ENCODE peak calls at places on chromosomes 7 and 10, in six cellular contexts. T is activated CD4-positive, CD25-positive, alpha-beta regulatory T cell treated with anti-CD3 and anti-CD28 coated beads, Interleukin-2, amount 50 U/mL, for 24 hours; Y is CD4-positive, CD25-positive, alpha-beta regulatory T cell; L is CD8-positive, alpha-beta T cell; U is activated T-cell treated with anti-CD3 and anti-CD28 coated beads, Interleukin-2, amount 50 U/mL, for 72 hours; H is mucosa of descending colon. N is an unnamed sample.

GRCh38 chr7:35727571-35727970 is 32.6 kb upstream of the HERPUD2 start:
- ATAC-seq in T (peak; percentile 51), Y (no peak), L (peak; percentile 27), U (peak; percentile 76), H (no peak), N (peak; percentile 56)

GRCh38 chr7:39252916-39253315 is 275.2 kb downstream of the POU6F2 start:
- ATAC-seq in T (no peak), Y (no peak), L (no peak), U (no peak), H (no peak), N (no peak)

GRCh38 chr7:27921081-27921836 is 181.3 kb downstream of the TAX1BP1 start:
- ATAC-seq in T (no peak), Y (no peak), L (no peak), U (peak; percentile 32), H (peak; percentile 88), N (peak; percentile 39)

GRCh38 chr7:99419323-99420021 is 10.7 kb downstream of the BUD31 start:
- ATAC-seq in T (no peak), Y (no peak), L (no peak), U (no peak), H (no peak), N (peak; percentile 18)

GRCh38 chr10:124650263-124650662 is 93.9 kb downstream of the FAM53B start:
- ATAC-seq in T (no peak), Y (no peak), L (peak; percentile 37), U (no peak), H (no peak), N (no peak)

GRCh38 chr10:79585870-79586527 is 24.7 kb upstream of the SFTPA1 start:
- ATAC-seq in T (no peak), Y (no peak), L (no peak), U (no peak), H (no peak), N (no peak)

GRCh38 chr7:47786557-47787248 is 161.6 kb downstream of the PKD1L1 start:
- ATAC-seq in T (no peak), Y (no peak), L (no peak), U (no peak), H (peak; percentile 58), N (peak; percentile 90)

GRCh38 chr7:13848576-13849527 is 140.6 kb downstream of the ETV1 start:
- ATAC-seq in T (no peak), Y (no peak), L (no peak), U (no peak), H (no peak), N (no peak)

GRCh38 chr7:70696139-70696782 is 435.7 kb upstream of the GALNT17 start:
- ATAC-seq in T (no peak), Y (no peak), L (no peak), U (no peak), H (no peak), N (no peak)

GRCh38 chr7:47638679-47639306 is 56.9 kb upstream of the TNS3 start:
- ATAC-seq in T (no peak), Y (no peak), L (no peak), U (no peak), H (peak; percentile 75), N (peak; percentile 41)

GRCh38 chr7:102424787-102425218 is 8.6 kb upstream of the ORAI2 start:
- ATAC-seq in T (no peak), Y (no peak), L (no peak), U (no peak), H (peak; percentile 10), N (no peak)

GRCh38 chr10:96890172-96890513 is 58.0 kb downstream of the LCOR start:
- ATAC-seq in T (no peak), Y (no peak), L (no peak), U (no peak), H (peak; percentile 76), N (peak; percentile 94)

GRCh38 chr10:74103560-74104248 is 46.9 kb downstream of the AP3M1 start:
- ATAC-seq in T (no peak), Y (no peak), L (no peak), U (no peak), H (no peak), N (no peak)

GRCh38 chr10:33139191-33139646 is 181.2 kb upstream of the ITGB1 start:
- ATAC-seq in T (peak; percentile 22), Y (peak; percentile 68), L (peak; percentile 78), U (peak; percentile 48), H (peak; percentile 34), N (no peak)

GRCh38 chr10:89609730-89610393 is 35.2 kb downstream of the PANK1 start:
- ATAC-seq in T (peak; percentile 59), Y (no peak), L (no peak), U (peak; percentile 95), H (no peak), N (no peak)

GRCh38 chr7:15015545-15016314 is 113.2 kb upstream of the DGKB start:
- ATAC-seq in T (no peak), Y (no peak), L (peak; percentile 42), U (peak; percentile 52), H (peak; percentile 93), N (peak; percentile 89)

GRCh38 chr7:114217026-114217425 is 197.6 kb upstream of the FOXP2 start:
- ATAC-seq in T (no peak), Y (no peak), L (no peak), U (no peak), H (no peak), N (no peak)

GRCh38 chr7:103432713-103433112 is 13.3 kb downstream of the SLC26A5 start:
- ATAC-seq in T (no peak), Y (no peak), L (no peak), U (no peak), H (no peak), N (no peak)

GRCh38 chr10:112344261-112344660 is 29.7 kb upstream of the ACSL5 start:
- ATAC-seq in T (no peak), Y (no peak), L (no peak), U (no peak), H (peak; percentile 52), N (no peak)

GRCh38 chr7:132436121-132436520 is 140.1 kb downstream of the PLXNA4 start:
- ATAC-seq in T (no peak), Y (no peak), L (no peak), U (no peak), H (no peak), N (no peak)

GRCh38 chr10:102985811-102986210 is 67.7 kb downstream of the CNNM2 start:
- ATAC-seq in T (no peak), Y (no peak), L (no peak), U (no peak), H (no peak), N (no peak)